ENCODE peak calls at places on chromosome 12, in seven cellular contexts. B is astrocyte of the spinal cord, L is heart right ventricle, N is MM.1S, D is MG63, H is BJ, A is A673. O is an unnamed sample.

GRCh38 chr12:101963703-101964102 is 86.3 kb downstream of the DRAM1 start:
- DNase-seq in B (no peak), L (peak; percentile 16), N (no peak), D (peak; percentile 13), H (no peak), A (no peak), O (no peak)

GRCh38 chr12:124390442-124391116 is 95.7 kb downstream of the RFLNA start:
- DNase-seq in B (peak; percentile 73), L (no peak), N (no peak), D (peak; percentile 86), H (no peak), A (no peak), O (peak; percentile 77)

GRCh38 chr12:128807161-128807724 is 16.5 kb downstream of the SLC15A4 start:
- DNase-seq in B (no peak), L (no peak), N (no peak), D (peak; percentile 77), H (no peak), A (no peak), O (no peak)

GRCh38 chr12:115911360-115911759 is 366.1 kb downstream of the MED13L start:
- DNase-seq in B (no peak), L (no peak), N (no peak), D (no peak), H (no peak), A (no peak), O (no peak)

GRCh38 chr12:69502342-69503081 is 32.3 kb downstream of the FRS2 start:
- DNase-seq in B (peak; percentile 61), L (no peak), N (no peak), D (peak; percentile 35), H (no peak), A (no peak), O (peak; percentile 68)

GRCh38 chr12:64610660-64611429 is 550 bp downstream of the RASSF3 start:
- DNase-seq in B (peak; percentile 59), L (peak; percentile 79), N (peak; percentile 76), D (peak; percentile 69), H (no peak), A (peak; percentile 81), O (peak; percentile 56)

GRCh38 chr12:109549613-109550309 is 23.5 kb downstream of the MMAB start:
- DNase-seq in B (no peak), L (no peak), N (no peak), D (no peak), H (no peak), A (no peak), O (no peak)

GRCh38 chr12:11741434-11742092 is 92.1 kb downstream of the ETV6 start:
- DNase-seq in B (no peak), L (no peak), N (no peak), D (no peak), H (no peak), A (no peak), O (no peak)

GRCh38 chr12:38166225-38166624 is 150.3 kb upstream of the ALG10B start:
- DNase-seq in B (no peak), L (no peak), N (no peak), D (no peak), H (no peak), A (no peak), O (no peak)

GRCh38 chr12:124508323-124509096 is 58.9 kb downstream of the NCOR2 start:
- DNase-seq in B (no peak), L (peak; percentile 23), N (no peak), D (no peak), H (no peak), A (no peak), O (no peak)

GRCh38 chr12:51434305-51434704 is 9.7 kb downstream of the SLC4A8 start:
- DNase-seq in B (no peak), L (no peak), N (no peak), D (no peak), H (no peak), A (no peak), O (no peak)

GRCh38 chr12:61536525-61536924 is 723.7 kb upstream of the USP15 start:
- DNase-seq in B (no peak), L (no peak), N (no peak), D (peak; percentile 13), H (no peak), A (no peak), O (no peak)

GRCh38 chr12:94844452-94844851 is 159.0 kb downstream of the NDUFA12 start:
- DNase-seq in B (no peak), L (no peak), N (no peak), D (no peak), H (no peak), A (no peak), O (no peak)

GRCh38 chr12:120720234-120720968 is 5.2 kb upstream of the ACADS start:
- DNase-seq in B (peak; percentile 58), L (no peak), N (no peak), D (peak; percentile 34), H (no peak), A (no peak), O (peak; percentile 70)

GRCh38 chr12:71216725-71217579 is 59.2 kb upstream of the TSPAN8 start:
- DNase-seq in B (peak; percentile 5), L (no peak), N (peak; percentile 54), D (peak; percentile 12), H (no peak), A (peak; percentile 79), O (peak; percentile 15)

GRCh38 chr12:106357549-106358409 is at the start of gene POLR3B:
- DNase-seq in B (peak; percentile 98), L (peak; percentile 94), N (peak; percentile 95), D (peak; percentile 95), H (peak; percentile 64), A (peak; percentile 97), O (peak; percentile 97)

GRCh38 chr12:125164541-125164940 is 99.3 kb downstream of the AACS start:
- DNase-seq in B (no peak), L (no peak), N (no peak), D (no peak), H (no peak), A (no peak), O (no peak)

GRCh38 chr12:40622246-40622838 is 69.9 kb upstream of the CNTN1 start:
- DNase-seq in B (peak; percentile 59), L (peak; percentile 16), N (peak; percentile 70), D (peak; percentile 20), H (no peak), A (peak; percentile 61), O (peak; percentile 55)

GRCh38 chr12:12939888-12940287 is 12.1 kb downstream of the GPRC5D start:
- DNase-seq in B (no peak), L (no peak), N (no peak), D (no peak), H (no peak), A (no peak), O (no peak)

GRCh38 chr12:124097681-124098080 is 124.7 kb downstream of the ZNF664 start:
- DNase-seq in B (no peak), L (no peak), N (no peak), D (no peak), H (no peak), A (no peak), O (peak; percentile 5)

GRCh38 chr12:66756631-66757030 is 77.8 kb upstream of the GRIP1 start:
- DNase-seq in B (no peak), L (no peak), N (no peak), D (no peak), H (no peak), A (no peak), O (no peak)

GRCh38 chr12:119620490-119620889 is 26.9 kb downstream of the TMEM233 start:
- DNase-seq in B (no peak), L (no peak), N (no peak), D (no peak), H (no peak), A (peak; percentile 71), O (no peak)

GRCh38 chr12:118058881-118059644 is 1.9 kb downstream of the WSB2 start:
- DNase-seq in B (peak; percentile 68), L (no peak), N (no peak), D (peak; percentile 67), H (no peak), A (no peak), O (peak; percentile 84)
- H3K4me3 ChIP-seq in B (peak overlapping the region; percentile 93), L (peak overlapping the region; percentile 86), N (no peak overlapping the region), D (peak overlapping the region; percentile 82), H (no peak overlapping the region), A (peak overlapping the region; percentile 72), O (peak overlapping the region; percentile 72)

GRCh38 chr12:57231276-57232021 is 1.9 kb downstream of the SHMT2 start:
- DNase-seq in B (no peak), L (no peak), N (no peak), D (no peak), H (no peak), A (no peak), O (no peak)

GRCh38 chr12:57229634-57230380 is at the start of gene SHMT2:
- DNase-seq in B (peak; percentile 94), L (peak; percentile 92), N (peak; percentile 97), D (peak; percentile 95), H (peak; percentile 69), A (peak; percentile 97), O (peak; percentile 96)

GRCh38 chr12:57230381-57231155 is 1.1 kb downstream of the SHMT2 start:
- DNase-seq in B (no peak), L (peak; percentile 6), N (no peak), D (no peak), H (no peak), A (no peak), O (no peak)

GRCh38 chr12:57227315-57228115 is 2.0 kb upstream of the SHMT2 start:
- DNase-seq in B (no peak), L (no peak), N (no peak), D (no peak), H (no peak), A (no peak), O (peak; percentile 50)

GRCh38 chr12:57229041-57229633 is 374 bp upstream of the SHMT2 start:
- DNase-seq in B (peak; percentile 13), L (no peak), N (no peak), D (no peak), H (no peak), A (no peak), O (peak; percentile 47)
- H3K4me3 ChIP-seq in B (peak overlapping the region; percentile 72), L (peak overlapping the region; percentile 69), N (peak overlapping the region; percentile 87), D (peak overlapping the region; percentile 80), H (peak overlapping the region; percentile 76), A (peak overlapping the region; percentile 91), O (peak overlapping the region; percentile 97)

DNA sequence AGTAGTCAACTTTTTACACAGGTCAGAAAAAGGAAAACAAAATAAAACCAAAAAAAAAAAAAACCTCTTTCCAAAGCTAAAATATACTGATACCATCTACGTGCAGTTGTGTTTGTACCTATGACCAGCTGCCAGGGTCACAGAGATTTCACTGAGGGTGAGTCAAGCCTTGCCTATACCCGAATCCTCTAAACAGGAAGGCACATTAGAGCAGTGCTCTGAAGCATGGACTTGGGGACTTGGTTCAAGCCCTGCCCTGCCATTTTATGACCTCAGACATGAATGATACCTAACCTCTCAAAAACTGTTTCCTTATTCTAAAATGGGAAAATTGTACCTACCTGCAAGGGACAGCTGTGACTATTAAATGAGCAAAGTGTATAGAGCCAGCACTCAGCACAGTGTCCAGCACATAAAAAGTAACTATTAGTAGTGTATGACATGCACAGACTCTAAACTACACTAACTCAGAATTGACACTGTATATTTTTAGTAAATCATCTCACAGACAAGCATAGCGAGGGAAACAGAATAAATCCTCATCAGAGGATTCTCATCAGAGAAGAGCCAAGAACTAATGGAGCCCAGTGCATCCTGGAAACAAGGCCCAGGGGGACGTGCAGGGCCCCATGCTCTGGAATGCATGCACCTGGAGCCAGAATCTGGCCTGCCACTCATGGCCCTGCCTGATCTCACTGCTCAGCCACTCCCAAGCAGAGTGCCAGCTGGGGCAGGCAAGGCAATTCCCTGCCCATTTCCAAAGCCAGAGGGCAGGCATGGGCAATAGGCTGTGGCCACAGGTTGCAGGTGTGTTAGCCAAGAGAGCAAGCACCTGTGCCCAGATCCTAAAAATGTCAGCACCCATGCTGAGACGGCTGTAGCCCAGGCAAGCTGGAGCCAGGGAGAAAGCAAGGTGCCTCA is 57.0 kb downstream of the NT5DC3 start:
- DNase-seq in B (no peak), L (no peak), N (no peak), D (no peak), H (no peak), A (no peak), O (no peak)
- H3K4me3 ChIP-seq in B (no peak overlapping the region), L (no peak overlapping the region), N (no peak overlapping the region), D (no peak overlapping the region), H (no peak overlapping the region), A (no peak overlapping the region), O (no peak overlapping the region)

GRCh38 chr12:77232045-77232444 is 166.7 kb upstream of the E2F7 start:
- DNase-seq in B (peak; percentile 52), L (no peak), N (no peak), D (peak; percentile 25), H (peak; percentile 68), A (peak; percentile 53), O (peak; percentile 93)
- H3K4me3 ChIP-seq in B (no peak overlapping the region), L (no peak overlapping the region), N (no peak overlapping the region), D (no peak overlapping the region), H (no peak overlapping the region), A (peak overlapping the region; percentile 18), O (no peak overlapping the region)